ENCODE peak calls at places on chromosomes 4 and X, in ten cellular contexts. One of them, this sample, is unnamed.
A peak's percentile ranks its signal among the peaks of the same experiment; 100 is the strongest.

GRCh38 chr4:149823770-149824221 is 8.2 kb upstream of the IQCM start:
- DNase-seq in neural progenitor cell: no peak
- DNase-seq in PC-9: no peak
- DNase-seq in nephron progenitor cell: no peak
- DNase-seq in K562: no peak
- DNase-seq in GM23338: no peak
- DNase-seq in epithelial cell of esophagus: peak; percentile 86
- DNase-seq in astrocyte: peak; percentile 87
- DNase-seq in left ventricle myocardium inferior: no peak
- DNase-seq in ovary: no peak
- DNase-seq in this sample: peak; percentile 66

GRCh38 chr4:61068745-61069144 is 131.4 kb upstream of the ADGRL3 start:
- DNase-seq in ovary: no peak
- DNase-seq in K562: no peak
- DNase-seq in PC-9: no peak
- DNase-seq in GM23338: no peak
- DNase-seq in left ventricle myocardium inferior: no peak
- DNase-seq in nephron progenitor cell: no peak
- DNase-seq in neural progenitor cell: no peak
- DNase-seq in astrocyte: peak; percentile 62
- DNase-seq in epithelial cell of esophagus: peak; percentile 15
- DNase-seq in this sample: peak; percentile 88

GRCh38 chr4:1069394-1069793 is 44.0 kb downstream of the RNF212 start:
- DNase-seq in nephron progenitor cell: no peak
- DNase-seq in PC-9: no peak
- DNase-seq in astrocyte: no peak
- DNase-seq in GM23338: no peak
- DNase-seq in epithelial cell of esophagus: no peak
- DNase-seq in ovary: no peak
- DNase-seq in left ventricle myocardium inferior: no peak
- DNase-seq in K562: no peak
- DNase-seq in neural progenitor cell: no peak
- DNase-seq in this sample: no peak

GRCh38 chrX:84187501-84188319 is at the start of gene RPS6KA6:
- DNase-seq in nephron progenitor cell: peak; percentile 63
- DNase-seq in left ventricle myocardium inferior: peak; percentile 14
- DNase-seq in neural progenitor cell: peak; percentile 69
- DNase-seq in astrocyte: peak; percentile 22
- DNase-seq in GM23338: peak; percentile 53
- DNase-seq in ovary: peak; percentile 30
- DNase-seq in K562: no peak
- DNase-seq in PC-9: peak; percentile 34
- DNase-seq in epithelial cell of esophagus: peak; percentile 39
- DNase-seq in this sample: no peak

GRCh38 chrX:37942170-37942569 is 64.2 kb upstream of the SYTL5 start:
- DNase-seq in ovary: no peak
- DNase-seq in PC-9: no peak
- DNase-seq in K562: no peak
- DNase-seq in nephron progenitor cell: no peak
- DNase-seq in neural progenitor cell: no peak
- DNase-seq in GM23338: no peak
- DNase-seq in left ventricle myocardium inferior: no peak
- DNase-seq in epithelial cell of esophagus: peak; percentile 40
- DNase-seq in astrocyte: no peak
- DNase-seq in this sample: no peak

GRCh38 chr4:174539571-174539970 is 17.3 kb upstream of the HPGD start:
- DNase-seq in K562: no peak
- DNase-seq in ovary: no peak
- DNase-seq in neural progenitor cell: no peak
- DNase-seq in GM23338: no peak
- DNase-seq in epithelial cell of esophagus: no peak
- DNase-seq in astrocyte: no peak
- DNase-seq in PC-9: no peak
- DNase-seq in left ventricle myocardium inferior: no peak
- DNase-seq in nephron progenitor cell: no peak
- DNase-seq in this sample: no peak

GRCh38 chrX:130378008-130378669 is 7.3 kb downstream of the GPR119 start:
- DNase-seq in ovary: no peak
- DNase-seq in nephron progenitor cell: no peak
- DNase-seq in epithelial cell of esophagus: no peak
- DNase-seq in PC-9: no peak
- DNase-seq in left ventricle myocardium inferior: no peak
- DNase-seq in neural progenitor cell: no peak
- DNase-seq in GM23338: no peak
- DNase-seq in K562: no peak
- DNase-seq in astrocyte: no peak
- DNase-seq in this sample: no peak

GRCh38 chrX:41589634-41590270 is 99.0 kb upstream of the GPR34 start:
- DNase-seq in K562: no peak
- DNase-seq in PC-9: no peak
- DNase-seq in epithelial cell of esophagus: no peak
- DNase-seq in neural progenitor cell: no peak
- DNase-seq in ovary: no peak
- DNase-seq in GM23338: no peak
- DNase-seq in left ventricle myocardium inferior: no peak
- DNase-seq in astrocyte: peak; percentile 60
- DNase-seq in nephron progenitor cell: no peak
- DNase-seq in this sample: no peak

GRCh38 chr4:24743931-24744330 is 51.4 kb upstream of the SOD3 start:
- DNase-seq in astrocyte: peak; percentile 68
- DNase-seq in nephron progenitor cell: no peak
- DNase-seq in GM23338: peak; percentile 75
- DNase-seq in K562: no peak
- DNase-seq in ovary: no peak
- DNase-seq in left ventricle myocardium inferior: no peak
- DNase-seq in PC-9: no peak
- DNase-seq in neural progenitor cell: peak; percentile 89
- DNase-seq in epithelial cell of esophagus: no peak
- DNase-seq in this sample: no peak

DNA sequence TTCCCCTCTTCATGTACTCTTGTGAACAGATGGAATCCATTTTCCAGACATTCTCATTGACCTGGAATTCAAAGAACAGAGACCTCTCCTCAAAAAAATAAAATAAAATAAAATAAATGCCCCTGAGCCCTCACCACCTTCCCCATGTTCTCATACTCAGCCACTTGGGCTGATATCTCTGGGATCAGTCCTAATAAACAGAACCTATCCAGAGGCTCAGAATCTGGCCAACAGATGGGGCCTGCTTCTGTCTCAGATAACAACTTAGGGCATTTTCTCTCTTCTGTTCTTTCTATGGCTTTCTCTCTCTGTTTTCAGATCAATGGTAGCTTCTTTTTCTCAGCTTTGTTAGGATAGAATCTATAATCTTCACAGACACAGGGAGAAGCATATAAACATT is 907.0 kb downstream of the FAT4 start:
- DNase-seq in neural progenitor cell: no peak
- DNase-seq in K562: no peak
- DNase-seq in left ventricle myocardium inferior: no peak
- DNase-seq in GM23338: no peak
- DNase-seq in nephron progenitor cell: no peak
- DNase-seq in ovary: no peak
- DNase-seq in epithelial cell of esophagus: no peak
- DNase-seq in PC-9: no peak
- DNase-seq in astrocyte: no peak
- DNase-seq in this sample: no peak
- TF ChIP-seq CTCF in neural progenitor cell: no peak
- TF ChIP-seq CTCF in K562: no peak
- TF ChIP-seq CTCF in left ventricle myocardium inferior: no peak
- TF ChIP-seq CTCF in GM23338: no peak
- TF ChIP-seq CTCF in nephron progenitor cell: no peak
- TF ChIP-seq CTCF in ovary: no peak
- TF ChIP-seq CTCF in epithelial cell of esophagus: no peak
- TF ChIP-seq CTCF in PC-9: no peak
- TF ChIP-seq CTCF in astrocyte: no peak
- TF ChIP-seq CTCF in this sample: no peak

GRCh38 chr4:89834486-89835209 is 2.3 kb downstream of the SNCA start:
- DNase-seq in left ventricle myocardium inferior: no peak
- DNase-seq in GM23338: no peak
- DNase-seq in neural progenitor cell: no peak
- DNase-seq in astrocyte: no peak
- DNase-seq in ovary: no peak
- DNase-seq in epithelial cell of esophagus: no peak
- DNase-seq in nephron progenitor cell: no peak
- DNase-seq in K562: no peak
- DNase-seq in PC-9: no peak
- DNase-seq in this sample: no peak
- TF ChIP-seq CTCF in left ventricle myocardium inferior: no peak
- TF ChIP-seq CTCF in GM23338: no peak
- TF ChIP-seq CTCF in neural progenitor cell: no peak
- TF ChIP-seq CTCF in astrocyte: no peak
- TF ChIP-seq CTCF in ovary: no peak
- TF ChIP-seq CTCF in epithelial cell of esophagus: no peak
- TF ChIP-seq CTCF in nephron progenitor cell: no peak
- TF ChIP-seq CTCF in K562: no peak
- TF ChIP-seq CTCF in PC-9: no peak
- TF ChIP-seq CTCF in this sample: no peak

GRCh38 chr4:99403380-99404194 is 31.6 kb downstream of the ADH7 start:
- DNase-seq in K562: no peak
- DNase-seq in left ventricle myocardium inferior: no peak
- DNase-seq in PC-9: no peak
- DNase-seq in epithelial cell of esophagus: peak; percentile 21
- DNase-seq in neural progenitor cell: no peak
- DNase-seq in astrocyte: no peak
- DNase-seq in nephron progenitor cell: no peak
- DNase-seq in ovary: no peak
- DNase-seq in GM23338: no peak
- DNase-seq in this sample: no peak

GRCh38 chr4:99405433-99406115 is 29.6 kb downstream of the ADH7 start:
- DNase-seq in astrocyte: peak; percentile 43
- DNase-seq in neural progenitor cell: peak; percentile 75
- DNase-seq in K562: peak; percentile 60
- DNase-seq in ovary: peak; percentile 76
- DNase-seq in epithelial cell of esophagus: peak; percentile 77
- DNase-seq in nephron progenitor cell: peak; percentile 80
- DNase-seq in left ventricle myocardium inferior: peak; percentile 25
- DNase-seq in PC-9: peak; percentile 54
- DNase-seq in GM23338: peak; percentile 79
- DNase-seq in this sample: peak; percentile 84

GRCh38 chr4:99400831-99401230 is 34.3 kb downstream of the ADH7 start:
- DNase-seq in PC-9: no peak
- DNase-seq in left ventricle myocardium inferior: no peak
- DNase-seq in ovary: no peak
- DNase-seq in astrocyte: no peak
- DNase-seq in neural progenitor cell: no peak
- DNase-seq in nephron progenitor cell: no peak
- DNase-seq in GM23338: no peak
- DNase-seq in epithelial cell of esophagus: no peak
- DNase-seq in K562: no peak
- DNase-seq in this sample: no peak

GRCh38 chr4:99404595-99405287 is 30.4 kb downstream of the ADH7 start:
- DNase-seq in epithelial cell of esophagus: peak; percentile 84
- DNase-seq in neural progenitor cell: no peak
- DNase-seq in nephron progenitor cell: no peak
- DNase-seq in ovary: no peak
- DNase-seq in PC-9: no peak
- DNase-seq in left ventricle myocardium inferior: no peak
- DNase-seq in astrocyte: peak; percentile 95
- DNase-seq in K562: no peak
- DNase-seq in GM23338: peak; percentile 32
- DNase-seq in this sample: peak; percentile 89

DNA sequence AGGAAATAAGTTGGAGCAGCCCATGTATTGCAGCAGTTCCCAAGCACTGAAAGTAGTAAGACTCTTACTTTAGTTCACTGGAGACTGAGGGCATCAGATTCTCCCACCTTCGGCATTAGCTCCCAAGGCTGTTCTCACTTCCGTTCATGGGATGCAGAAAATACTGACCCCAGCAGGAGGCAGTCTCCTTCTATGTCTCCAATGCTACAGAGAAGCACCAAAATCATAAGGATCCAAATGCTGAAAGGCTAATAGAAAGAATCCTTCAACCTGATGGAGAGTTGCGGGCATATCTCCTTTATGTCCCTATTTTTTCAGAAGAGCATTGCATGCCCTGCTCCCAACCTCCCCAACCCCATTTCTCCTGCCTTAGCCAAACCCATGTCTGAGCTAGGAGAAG is 32.4 kb downstream of the ADH7 start:
- DNase-seq in left ventricle myocardium inferior: no peak
- DNase-seq in PC-9: no peak
- DNase-seq in astrocyte: no peak
- DNase-seq in ovary: no peak
- DNase-seq in GM23338: peak; percentile 38
- DNase-seq in epithelial cell of esophagus: no peak
- DNase-seq in neural progenitor cell: no peak
- DNase-seq in nephron progenitor cell: no peak
- DNase-seq in K562: no peak
- DNase-seq in this sample: no peak
- TF ChIP-seq CTCF in left ventricle myocardium inferior: no peak
- TF ChIP-seq CTCF in PC-9: no peak
- TF ChIP-seq CTCF in astrocyte: no peak
- TF ChIP-seq CTCF in ovary: no peak
- TF ChIP-seq CTCF in GM23338: peak; percentile 56
- TF ChIP-seq CTCF in epithelial cell of esophagus: no peak
- TF ChIP-seq CTCF in neural progenitor cell: peak; percentile 29
- TF ChIP-seq CTCF in nephron progenitor cell: no peak
- TF ChIP-seq CTCF in K562: peak; percentile 39
- TF ChIP-seq CTCF in this sample: no peak

DNA sequence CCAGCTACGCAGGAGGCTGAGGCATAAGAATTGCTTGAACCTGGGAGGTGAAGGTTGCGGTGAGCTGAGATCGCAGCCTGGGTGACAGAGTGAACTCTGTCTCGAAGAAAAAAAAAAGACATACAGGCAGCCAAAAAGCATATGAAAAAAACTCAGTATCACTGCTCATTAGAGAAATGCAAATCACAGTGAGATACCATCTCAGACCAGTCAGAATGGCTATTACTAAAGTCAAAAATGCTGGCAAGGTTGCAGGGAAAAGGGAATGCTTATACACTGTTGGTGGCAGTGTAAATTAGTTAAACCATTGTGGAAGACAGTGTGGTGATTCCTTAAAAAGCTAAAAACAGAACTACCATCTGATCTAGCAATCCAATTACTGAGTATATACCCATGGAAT is 123.1 kb downstream of the CHIC2 start:
- DNase-seq in astrocyte: no peak
- DNase-seq in left ventricle myocardium inferior: no peak
- DNase-seq in PC-9: no peak
- DNase-seq in GM23338: no peak
- DNase-seq in nephron progenitor cell: no peak
- DNase-seq in epithelial cell of esophagus: no peak
- DNase-seq in ovary: no peak
- DNase-seq in K562: no peak
- DNase-seq in neural progenitor cell: no peak
- DNase-seq in this sample: no peak
- TF ChIP-seq CTCF in astrocyte: no peak
- TF ChIP-seq CTCF in left ventricle myocardium inferior: no peak
- TF ChIP-seq CTCF in PC-9: no peak
- TF ChIP-seq CTCF in GM23338: no peak
- TF ChIP-seq CTCF in nephron progenitor cell: no peak
- TF ChIP-seq CTCF in epithelial cell of esophagus: no peak
- TF ChIP-seq CTCF in ovary: no peak
- TF ChIP-seq CTCF in K562: no peak
- TF ChIP-seq CTCF in neural progenitor cell: no peak
- TF ChIP-seq CTCF in this sample: no peak

GRCh38 chrX:134938682-134939081 is 52.1 kb upstream of the SMIM10 start:
- DNase-seq in epithelial cell of esophagus: no peak
- DNase-seq in neural progenitor cell: no peak
- DNase-seq in nephron progenitor cell: no peak
- DNase-seq in GM23338: no peak
- DNase-seq in K562: no peak
- DNase-seq in ovary: no peak
- DNase-seq in left ventricle myocardium inferior: no peak
- DNase-seq in PC-9: no peak
- DNase-seq in astrocyte: no peak
- DNase-seq in this sample: no peak
- TF ChIP-seq CTCF in epithelial cell of esophagus: no peak
- TF ChIP-seq CTCF in neural progenitor cell: no peak
- TF ChIP-seq CTCF in nephron progenitor cell: no peak
- TF ChIP-seq CTCF in GM23338: no peak
- TF ChIP-seq CTCF in K562: no peak
- TF ChIP-seq CTCF in ovary: no peak
- TF ChIP-seq CTCF in left ventricle myocardium inferior: no peak
- TF ChIP-seq CTCF in PC-9: no peak
- TF ChIP-seq CTCF in astrocyte: no peak
- TF ChIP-seq CTCF in this sample: no peak

GRCh38 chr4:9867746-9868425 is 86.5 kb downstream of the DRD5 start:
- DNase-seq in GM23338: no peak
- DNase-seq in astrocyte: no peak
- DNase-seq in neural progenitor cell: no peak
- DNase-seq in ovary: no peak
- DNase-seq in K562: no peak
- DNase-seq in epithelial cell of esophagus: no peak
- DNase-seq in left ventricle myocardium inferior: no peak
- DNase-seq in nephron progenitor cell: peak; percentile 23
- DNase-seq in PC-9: no peak
- DNase-seq in this sample: no peak
- TF ChIP-seq CTCF in GM23338: no peak
- TF ChIP-seq CTCF in astrocyte: no peak
- TF ChIP-seq CTCF in neural progenitor cell: no peak
- TF ChIP-seq CTCF in ovary: no peak
- TF ChIP-seq CTCF in K562: no peak
- TF ChIP-seq CTCF in epithelial cell of esophagus: no peak
- TF ChIP-seq CTCF in left ventricle myocardium inferior: no peak
- TF ChIP-seq CTCF in nephron progenitor cell: no peak
- TF ChIP-seq CTCF in PC-9: no peak
- TF ChIP-seq CTCF in this sample: no peak

This sample was measured in MCF 10A.